ENCODE peak calls at places on chromosomes 1 and 21, in eight cellular contexts. X is WERI-Rb-1; F is GM03348; D is stomach; U is omental fat pad; T is activated T-cell treated with anti-CD3 and anti-CD28 coated beads, Interleukin-2, amount 50 U/mL, for 4 hours; W is HCT116; Y is mucosa of descending colon. H is an unnamed sample.

GRCh38 chr1:171881466-171881865 is 40.2 kb downstream of the DNM3 start:
- DNase-seq in T (no peak), Y (no peak), W (no peak), X (no peak), D (no peak), U (no peak), F (no peak), H (no peak)

GRCh38 chr1:214503553-214503952 is 47.8 kb downstream of the PTPN14 start:
- DNase-seq in F (no peak), T (no peak), X (no peak), D (no peak), U (no peak), W (no peak), Y (no peak), H (no peak)

GRCh38 chr1:15326691-15327530 is 79.9 kb downstream of the FHAD1 start:
- DNase-seq in X (no peak), U (no peak), T (no peak), W (no peak), D (peak), F (peak), Y (no peak), H (no peak)

GRCh38 chr21:29271927-29272333 is 26.8 kb upstream of the BACH1 start:
- DNase-seq in Y (peak), X (no peak), W (no peak), U (no peak), D (no peak), T (no peak), F (peak), H (no peak)

GRCh38 chr1:28249013-28249870 is 10.1 kb upstream of the SESN2 start:
- DNase-seq in W (peak), X (peak), D (peak), T (peak), F (peak), Y (peak), U (no peak), H (no peak)

GRCh38 chr1:225152061-225152460 is 222.6 kb downstream of the DNAH14 start:
- DNase-seq in T (no peak), W (no peak), Y (no peak), D (no peak), U (no peak), X (no peak), F (no peak), H (no peak)

GRCh38 chr1:177849588-177849987 is 120.3 kb downstream of the SEC16B start:
- DNase-seq in D (no peak), F (no peak), X (no peak), W (no peak), U (no peak), T (no peak), Y (no peak), H (no peak)

GRCh38 chr1:152928671-152929070 is 18.3 kb upstream of the SPRR5 start:
- DNase-seq in W (no peak), X (no peak), T (no peak), U (no peak), F (no peak), D (no peak), Y (no peak), H (no peak)

GRCh38 chr1:78114034-78114956 is 68.5 kb downstream of the GIPC2 start:
- DNase-seq in U (no peak), T (peak), W (peak), D (peak), X (peak), F (peak), Y (peak), H (no peak)

GRCh38 chr1:80158771-80159170 is 1152.2 kb upstream of the ADGRL4 start:
- DNase-seq in W (no peak), F (no peak), D (no peak), X (no peak), U (no peak), T (no peak), Y (no peak), H (no peak)

GRCh38 chr1:145884675-145885074 is 991 bp downstream of the ANKRD35 start:
- DNase-seq in T (no peak), Y (no peak), X (no peak), W (no peak), U (no peak), D (no peak), F (peak), H (no peak)

GRCh38 chr1:111596499-111596898 is 23.1 kb upstream of the RAP1A start:
- DNase-seq in U (no peak), T (peak), Y (peak), X (no peak), F (no peak), W (no peak), D (peak), H (no peak)

GRCh38 chr1:151919246-151919645 is 9.9 kb upstream of the THEM4 start:
- DNase-seq in Y (no peak), U (no peak), T (no peak), F (no peak), X (no peak), D (no peak), W (no peak), H (no peak)

GRCh38 chr1:67723620-67724019 is 38.6 kb downstream of the GADD45A start:
- DNase-seq in Y (no peak), F (no peak), U (no peak), T (no peak), X (no peak), W (no peak), D (no peak), H (peak)

GRCh38 chr1:205782627-205783470 is 7.6 kb upstream of the RAB29 start:
- DNase-seq in T (no peak), D (no peak), F (no peak), X (no peak), W (no peak), U (no peak), Y (no peak), H (no peak)

GRCh38 chr1:206544562-206545257 is 37.4 kb downstream of the RASSF5 start:
- DNase-seq in T (peak), U (peak), W (peak), X (peak), Y (peak), D (peak), F (peak), H (peak)

GRCh38 chr1:77468556-77468955 is 186.7 kb downstream of the AK5 start:
- DNase-seq in D (no peak), F (no peak), W (no peak), X (no peak), T (no peak), U (no peak), Y (no peak), H (no peak)